ENCODE peak calls at places on chromosomes 2 and 18, in eight cellular contexts. K is epithelial cell of prostate; M is effector memory CD8-positive, alpha-beta T cell; H is trophoblast cell; Y is breast epithelium; X is HCT116; I is fibroblast of the conjunctiva; C is stimulated activated CD4-positive, alpha-beta T cell treated with anti-CD3 and anti-CD28 coated beads, TNF-alpha, amount 100 ng/mL, for 48 hours. W is an unnamed sample.

GRCh38 chr18:9787126-9787525 is 79.0 kb downstream of the RAB31 start:
- DNase-seq in Y (no peak), I (no peak), H (no peak), M (no peak), K (no peak), X (no peak), C (no peak), W (no peak)

GRCh38 chr2:219002395-219003266 is 9.4 kb upstream of the CRYBA2 start:
- DNase-seq in Y (peak), X (peak), M (peak), C (peak), K (no peak), I (no peak), H (peak), W (no peak)

GRCh38 chr2:199444749-199445148 is 13.0 kb downstream of the SATB2 start:
- DNase-seq in C (no peak), X (no peak), H (no peak), M (no peak), Y (no peak), K (no peak), I (no peak), W (no peak)

GRCh38 chr2:122539311-122539710 is 783.9 kb downstream of the TSN start:
- DNase-seq in X (no peak), I (no peak), Y (no peak), M (no peak), H (no peak), K (no peak), C (no peak), W (no peak)

GRCh38 chr2:167264380-167264779 is 376.1 kb downstream of the XIRP2 start:
- DNase-seq in Y (no peak), I (no peak), X (no peak), M (no peak), C (no peak), H (no peak), K (no peak), W (no peak)

GRCh38 chr18:79507076-79507545 is 111.4 kb downstream of the NFATC1 start:
- DNase-seq in C (no peak), H (no peak), I (no peak), K (no peak), Y (peak), M (no peak), X (no peak), W (no peak)

GRCh38 chr2:135948642-135949355 is 36.6 kb downstream of the DARS1 start:
- DNase-seq in K (peak), H (peak), I (peak), M (peak), C (no peak), Y (no peak), X (peak), W (peak)

GRCh38 chr2:140392824-140393223 is 1612.6 kb upstream of the NXPH2 start:
- DNase-seq in Y (no peak), I (no peak), C (no peak), X (no peak), K (no peak), M (no peak), H (no peak), W (no peak)

GRCh38 chr2:38301969-38302702 is 74.9 kb downstream of the ATL2 start:
- DNase-seq in H (no peak), Y (no peak), X (no peak), M (no peak), K (no peak), C (no peak), I (no peak), W (no peak)

GRCh38 chr2:46448656-46449055 is 30.7 kb upstream of the TMEM247 start:
- DNase-seq in X (no peak), C (no peak), Y (no peak), M (no peak), K (no peak), I (no peak), H (no peak), W (no peak)

GRCh38 chr2:37630778-37631177 is 40.7 kb downstream of the CDC42EP3 start:
- DNase-seq in C (no peak), H (no peak), X (no peak), I (no peak), Y (no peak), K (no peak), M (no peak), W (no peak)

GRCh38 chr18:13288509-13289138 is 70.1 kb downstream of the LDLRAD4 start:
- DNase-seq in X (no peak), M (no peak), Y (no peak), K (no peak), C (no peak), H (no peak), I (no peak), W (no peak)

GRCh38 chr2:207926133-207927076 is 98.9 kb downstream of the PLEKHM3 start:
- DNase-seq in I (peak), M (no peak), K (peak), X (no peak), C (no peak), Y (no peak), H (no peak), W (no peak)

GRCh38 chr2:60945341-60945740 is 64.0 kb downstream of the REL start:
- DNase-seq in Y (no peak), M (no peak), K (no peak), X (no peak), H (no peak), I (no peak), C (no peak), W (no peak)

GRCh38 chr18:48802543-48803428 is 148.0 kb downstream of the SMAD7 start:
- DNase-seq in Y (peak), K (no peak), X (no peak), H (peak), C (no peak), I (no peak), M (no peak), W (no peak)

GRCh38 chr18:79199691-79200374 is 130.6 kb downstream of the ATP9B start:
- DNase-seq in H (peak), I (no peak), X (no peak), C (no peak), K (no peak), Y (no peak), M (no peak), W (no peak)

GRCh38 chr2:66436546-66436945 is 1.6 kb downstream of the MEIS1 start:
- DNase-seq in K (no peak), C (no peak), I (no peak), M (no peak), Y (no peak), H (no peak), X (no peak), W (no peak)

GRCh38 chr2:12456293-12457151 is 260.2 kb upstream of the TRIB2 start:
- DNase-seq in M (peak), X (peak), K (peak), C (peak), H (peak), I (peak), Y (peak), W (peak)

GRCh38 chr2:57497489-57498096 is 549.0 kb upstream of the VRK2 start:
- DNase-seq in H (peak), Y (no peak), X (peak), K (no peak), C (peak), M (no peak), I (peak), W (no peak)

GRCh38 chr2:100882645-100883613 is 63.0 kb downstream of the NPAS2 start:
- DNase-seq in X (peak), Y (no peak), C (no peak), M (no peak), K (peak), H (peak), I (no peak), W (no peak)